ENCODE peak calls at places on chromosome 5, in eight cellular contexts. One of them, this sample, is unnamed.

GRCh38 chr5:159184858-159185381 is 24.4 kb downstream of the RNF145 start:
- DNase-seq in DMS53: no peak
- DNase-seq in mammary epithelial cell: peak
- DNase-seq in memory B cell: no peak
- DNase-seq in WTC11: no peak
- DNase-seq in mesothelial cell of epicardium: no peak
- DNase-seq in NCI-H524 treated with DMSO at 0.1 percent for 48 hours: no peak
- DNase-seq in NT2/D1: no peak
- DNase-seq in this sample: no peak

GRCh38 chr5:149485655-149486615 is 65.3 kb downstream of the CSNK1A1 start:
- DNase-seq in DMS53: peak
- DNase-seq in mammary epithelial cell: peak
- DNase-seq in memory B cell: no peak
- DNase-seq in WTC11: no peak
- DNase-seq in mesothelial cell of epicardium: no peak
- DNase-seq in NCI-H524 treated with DMSO at 0.1 percent for 48 hours: no peak
- DNase-seq in NT2/D1: no peak
- DNase-seq in this sample: peak

GRCh38 chr5:14429102-14429501 is 152.5 kb upstream of the OTULINL start:
- DNase-seq in DMS53: no peak
- DNase-seq in mammary epithelial cell: no peak
- DNase-seq in memory B cell: no peak
- DNase-seq in WTC11: no peak
- DNase-seq in mesothelial cell of epicardium: no peak
- DNase-seq in NCI-H524 treated with DMSO at 0.1 percent for 48 hours: no peak
- DNase-seq in NT2/D1: no peak
- DNase-seq in this sample: no peak

GRCh38 chr5:169020102-169020501 is 280.8 kb downstream of the SLIT3 start:
- DNase-seq in DMS53: no peak
- DNase-seq in mammary epithelial cell: no peak
- DNase-seq in memory B cell: no peak
- DNase-seq in WTC11: no peak
- DNase-seq in mesothelial cell of epicardium: no peak
- DNase-seq in NCI-H524 treated with DMSO at 0.1 percent for 48 hours: no peak
- DNase-seq in NT2/D1: no peak
- DNase-seq in this sample: no peak

GRCh38 chr5:15026944-15027343 is 155.4 kb upstream of the ANKH start:
- DNase-seq in DMS53: peak
- DNase-seq in mammary epithelial cell: no peak
- DNase-seq in memory B cell: no peak
- DNase-seq in WTC11: no peak
- DNase-seq in mesothelial cell of epicardium: no peak
- DNase-seq in NCI-H524 treated with DMSO at 0.1 percent for 48 hours: no peak
- DNase-seq in NT2/D1: no peak
- DNase-seq in this sample: no peak

GRCh38 chr5:38600334-38601045 is 44.0 kb upstream of the LIFR start:
- DNase-seq in DMS53: no peak
- DNase-seq in mammary epithelial cell: peak
- DNase-seq in memory B cell: no peak
- DNase-seq in WTC11: no peak
- DNase-seq in mesothelial cell of epicardium: no peak
- DNase-seq in NCI-H524 treated with DMSO at 0.1 percent for 48 hours: no peak
- DNase-seq in NT2/D1: no peak
- DNase-seq in this sample: no peak

GRCh38 chr5:75469017-75469416 is 42.4 kb downstream of the CERT1 start:
- DNase-seq in DMS53: no peak
- DNase-seq in mammary epithelial cell: no peak
- DNase-seq in memory B cell: no peak
- DNase-seq in WTC11: no peak
- DNase-seq in mesothelial cell of epicardium: no peak
- DNase-seq in NCI-H524 treated with DMSO at 0.1 percent for 48 hours: no peak
- DNase-seq in NT2/D1: no peak
- DNase-seq in this sample: no peak

GRCh38 chr5:15009420-15009819 is 137.8 kb upstream of the ANKH start:
- DNase-seq in DMS53: peak
- DNase-seq in mammary epithelial cell: peak
- DNase-seq in memory B cell: no peak
- DNase-seq in WTC11: no peak
- DNase-seq in mesothelial cell of epicardium: no peak
- DNase-seq in NCI-H524 treated with DMSO at 0.1 percent for 48 hours: no peak
- DNase-seq in NT2/D1: no peak
- DNase-seq in this sample: no peak

GRCh38 chr5:111931658-111932057 is 174.7 kb upstream of the NREP start:
- DNase-seq in DMS53: no peak
- DNase-seq in mammary epithelial cell: no peak
- DNase-seq in memory B cell: no peak
- DNase-seq in WTC11: no peak
- DNase-seq in mesothelial cell of epicardium: no peak
- DNase-seq in NCI-H524 treated with DMSO at 0.1 percent for 48 hours: no peak
- DNase-seq in NT2/D1: no peak
- DNase-seq in this sample: no peak

GRCh38 chr5:156253130-156253529 is 73.8 kb upstream of the SGCD start:
- DNase-seq in DMS53: no peak
- DNase-seq in mammary epithelial cell: no peak
- DNase-seq in memory B cell: no peak
- DNase-seq in WTC11: no peak
- DNase-seq in mesothelial cell of epicardium: no peak
- DNase-seq in NCI-H524 treated with DMSO at 0.1 percent for 48 hours: no peak
- DNase-seq in NT2/D1: no peak
- DNase-seq in this sample: no peak

GRCh38 chr5:14211818-14212799 is 69.0 kb downstream of the TRIO start:
- DNase-seq in DMS53: peak
- DNase-seq in mammary epithelial cell: no peak
- DNase-seq in memory B cell: peak
- DNase-seq in WTC11: no peak
- DNase-seq in mesothelial cell of epicardium: no peak
- DNase-seq in NCI-H524 treated with DMSO at 0.1 percent for 48 hours: no peak
- DNase-seq in NT2/D1: no peak
- DNase-seq in this sample: no peak

GRCh38 chr5:16935271-16936149 is 578 bp downstream of the MYO10 start:
- DNase-seq in DMS53: peak
- DNase-seq in mammary epithelial cell: peak
- DNase-seq in memory B cell: no peak
- DNase-seq in WTC11: peak
- DNase-seq in mesothelial cell of epicardium: peak
- DNase-seq in NCI-H524 treated with DMSO at 0.1 percent for 48 hours: peak
- DNase-seq in NT2/D1: no peak
- DNase-seq in this sample: peak

GRCh38 chr5:111310713-111311620 is 86.8 kb downstream of the CAMK4 start:
- DNase-seq in DMS53: no peak
- DNase-seq in mammary epithelial cell: no peak
- DNase-seq in memory B cell: no peak
- DNase-seq in WTC11: no peak
- DNase-seq in mesothelial cell of epicardium: no peak
- DNase-seq in NCI-H524 treated with DMSO at 0.1 percent for 48 hours: no peak
- DNase-seq in NT2/D1: no peak
- DNase-seq in this sample: no peak

GRCh38 chr5:74943905-74944304 is 77.7 kb upstream of the FAM169A start:
- DNase-seq in DMS53: peak
- DNase-seq in mammary epithelial cell: no peak
- DNase-seq in memory B cell: no peak
- DNase-seq in WTC11: no peak
- DNase-seq in mesothelial cell of epicardium: no peak
- DNase-seq in NCI-H524 treated with DMSO at 0.1 percent for 48 hours: no peak
- DNase-seq in NT2/D1: no peak
- DNase-seq in this sample: no peak

GRCh38 chr5:1648806-1649205 is 125.0 kb upstream of the LPCAT1 start:
- DNase-seq in DMS53: no peak
- DNase-seq in mammary epithelial cell: no peak
- DNase-seq in memory B cell: no peak
- DNase-seq in WTC11: no peak
- DNase-seq in mesothelial cell of epicardium: no peak
- DNase-seq in NCI-H524 treated with DMSO at 0.1 percent for 48 hours: no peak
- DNase-seq in NT2/D1: no peak
- DNase-seq in this sample: no peak

GRCh38 chr5:43638556-43638955 is 35.6 kb downstream of the NNT start:
- DNase-seq in DMS53: no peak
- DNase-seq in mammary epithelial cell: peak
- DNase-seq in memory B cell: no peak
- DNase-seq in WTC11: no peak
- DNase-seq in mesothelial cell of epicardium: no peak
- DNase-seq in NCI-H524 treated with DMSO at 0.1 percent for 48 hours: no peak
- DNase-seq in NT2/D1: no peak
- DNase-seq in this sample: no peak

GRCh38 chr5:137887831-137888230 is 1.4 kb upstream of the PKD2L2 start:
- DNase-seq in DMS53: no peak
- DNase-seq in mammary epithelial cell: no peak
- DNase-seq in memory B cell: no peak
- DNase-seq in WTC11: no peak
- DNase-seq in mesothelial cell of epicardium: no peak
- DNase-seq in NCI-H524 treated with DMSO at 0.1 percent for 48 hours: no peak
- DNase-seq in NT2/D1: no peak
- DNase-seq in this sample: peak

GRCh38 chr5:136040746-136041415 is 12.1 kb downstream of the TGFBI start:
- DNase-seq in DMS53: peak
- DNase-seq in mammary epithelial cell: no peak
- DNase-seq in memory B cell: no peak
- DNase-seq in WTC11: no peak
- DNase-seq in mesothelial cell of epicardium: no peak
- DNase-seq in NCI-H524 treated with DMSO at 0.1 percent for 48 hours: no peak
- DNase-seq in NT2/D1: no peak
- DNase-seq in this sample: no peak

GRCh38 chr5:157961828-157962390 is 103.0 kb upstream of the CLINT1 start:
- DNase-seq in DMS53: peak
- DNase-seq in mammary epithelial cell: peak
- DNase-seq in memory B cell: no peak
- DNase-seq in WTC11: no peak
- DNase-seq in mesothelial cell of epicardium: no peak
- DNase-seq in NCI-H524 treated with DMSO at 0.1 percent for 48 hours: no peak
- DNase-seq in NT2/D1: no peak
- DNase-seq in this sample: no peak

GRCh38 chr5:157336423-157336744 is 70.5 kb downstream of the CYFIP2 start:
- DNase-seq in DMS53: no peak
- DNase-seq in mammary epithelial cell: no peak
- DNase-seq in memory B cell: no peak
- DNase-seq in WTC11: no peak
- DNase-seq in mesothelial cell of epicardium: no peak
- DNase-seq in NCI-H524 treated with DMSO at 0.1 percent for 48 hours: no peak
- DNase-seq in NT2/D1: no peak
- DNase-seq in this sample: no peak

GRCh38 chr5:176643491-176644219 is 3.6 kb upstream of the TSPAN17 start:
- DNase-seq in DMS53: no peak
- DNase-seq in mammary epithelial cell: no peak
- DNase-seq in memory B cell: no peak
- DNase-seq in WTC11: no peak
- DNase-seq in mesothelial cell of epicardium: no peak
- DNase-seq in NCI-H524 treated with DMSO at 0.1 percent for 48 hours: no peak
- DNase-seq in NT2/D1: no peak
- DNase-seq in this sample: no peak

GRCh38 chr5:2660305-2660704 is 91.2 kb downstream of the IRX2 start:
- DNase-seq in DMS53: no peak
- DNase-seq in mammary epithelial cell: no peak
- DNase-seq in memory B cell: no peak
- DNase-seq in WTC11: no peak
- DNase-seq in mesothelial cell of epicardium: no peak
- DNase-seq in NCI-H524 treated with DMSO at 0.1 percent for 48 hours: no peak
- DNase-seq in NT2/D1: no peak
- DNase-seq in this sample: no peak

GRCh38 chr5:170495796-170496195 is 8.0 kb upstream of the KCNIP1 start:
- DNase-seq in DMS53: no peak
- DNase-seq in mammary epithelial cell: no peak
- DNase-seq in memory B cell: no peak
- DNase-seq in WTC11: no peak
- DNase-seq in mesothelial cell of epicardium: no peak
- DNase-seq in NCI-H524 treated with DMSO at 0.1 percent for 48 hours: no peak
- DNase-seq in NT2/D1: no peak
- DNase-seq in this sample: no peak

GRCh38 chr5:930853-931252 is 38.2 kb downstream of the TRIP13 start:
- DNase-seq in DMS53: no peak
- DNase-seq in mammary epithelial cell: no peak
- DNase-seq in memory B cell: no peak
- DNase-seq in WTC11: no peak
- DNase-seq in mesothelial cell of epicardium: no peak
- DNase-seq in NCI-H524 treated with DMSO at 0.1 percent for 48 hours: no peak
- DNase-seq in NT2/D1: no peak
- DNase-seq in this sample: no peak

GRCh38 chr5:141330299-141331080 is at the start of gene PCDHGA1:
- DNase-seq in DMS53: peak
- DNase-seq in mammary epithelial cell: peak
- DNase-seq in memory B cell: no peak
- DNase-seq in WTC11: peak
- DNase-seq in mesothelial cell of epicardium: no peak
- DNase-seq in NCI-H524 treated with DMSO at 0.1 percent for 48 hours: no peak
- DNase-seq in NT2/D1: peak
- DNase-seq in this sample: no peak

GRCh38 chr5:171961117-171961516 is 45.3 kb downstream of the FBXW11 start:
- DNase-seq in DMS53: no peak
- DNase-seq in mammary epithelial cell: no peak
- DNase-seq in memory B cell: no peak
- DNase-seq in WTC11: no peak
- DNase-seq in mesothelial cell of epicardium: no peak
- DNase-seq in NCI-H524 treated with DMSO at 0.1 percent for 48 hours: no peak
- DNase-seq in NT2/D1: no peak
- DNase-seq in this sample: no peak

GRCh38 chr5:151086905-151087360 is 6.1 kb upstream of the TNIP1 start:
- DNase-seq in DMS53: peak
- DNase-seq in mammary epithelial cell: no peak
- DNase-seq in memory B cell: peak
- DNase-seq in WTC11: no peak
- DNase-seq in mesothelial cell of epicardium: no peak
- DNase-seq in NCI-H524 treated with DMSO at 0.1 percent for 48 hours: no peak
- DNase-seq in NT2/D1: no peak
- DNase-seq in this sample: no peak

GRCh38 chr5:134003064-134003956 is 1.5 kb downstream of the VDAC1 start:
- DNase-seq in DMS53: no peak
- DNase-seq in mammary epithelial cell: no peak
- DNase-seq in memory B cell: no peak
- DNase-seq in WTC11: no peak
- DNase-seq in mesothelial cell of epicardium: no peak
- DNase-seq in NCI-H524 treated with DMSO at 0.1 percent for 48 hours: no peak
- DNase-seq in NT2/D1: no peak
- DNase-seq in this sample: no peak

GRCh38 chr5:151577566-151577965 is 13.6 kb downstream of the FAT2 start:
- DNase-seq in DMS53: no peak
- DNase-seq in mammary epithelial cell: no peak
- DNase-seq in memory B cell: peak
- DNase-seq in WTC11: no peak
- DNase-seq in mesothelial cell of epicardium: no peak
- DNase-seq in NCI-H524 treated with DMSO at 0.1 percent for 48 hours: no peak
- DNase-seq in NT2/D1: no peak
- DNase-seq in this sample: peak